ENCODE peak calls at places on chromosomes 16 and 17, in seven cellular contexts. P is iPS DF 19.7, L is T-helper 17 cell, J is sigmoid colon, T is GM13977, D is GM04504, G is nephron progenitor cell. W is an unnamed sample.

GRCh38 chr17:22707626-22708025 is 1015.3 kb downstream of the KCNJ18 start:
- DNase-seq in T (no peak), L (no peak), J (no peak), G (no peak), D (no peak), P (no peak), W (no peak)

GRCh38 chr17:1455291-1455747 is 713 bp downstream of the CRK start:
- DNase-seq in L (peak; percentile 20), J (peak; percentile 89), D (peak; percentile 58), G (peak; percentile 58), T (peak; percentile 60), P (no peak), W (peak; percentile 7)

GRCh38 chr17:29612404-29613370 is 10.0 kb downstream of the CORO6 start:
- DNase-seq in J (peak; percentile 61), D (no peak), T (no peak), G (no peak), P (no peak), L (no peak), W (no peak)

GRCh38 chr17:61989509-61989908 is 61.7 kb upstream of the INTS2 start:
- DNase-seq in G (no peak), T (no peak), P (no peak), J (no peak), D (no peak), L (no peak), W (no peak)

GRCh38 chr17:78859051-78859450 is 18.4 kb upstream of the USP36 start:
- DNase-seq in T (no peak), J (no peak), P (no peak), D (no peak), G (no peak), L (no peak), W (no peak)

GRCh38 chr16:58661199-58661830 is 23.3 kb downstream of the SLC38A7 start:
- DNase-seq in P (peak; percentile 40), T (peak; percentile 78), L (no peak), G (peak; percentile 29), J (no peak), D (peak; percentile 79), W (no peak)

GRCh38 chr17:2090210-2090641 is 35.3 kb downstream of the HIC1 start:
- DNase-seq in J (no peak), D (no peak), P (no peak), T (no peak), L (no peak), G (no peak), W (no peak)

GRCh38 chr17:48352630-48353029 is 77.4 kb downstream of the SKAP1 start:
- DNase-seq in G (no peak), J (no peak), D (no peak), T (no peak), L (no peak), P (no peak), W (no peak)

GRCh38 chr16:76946879-76947278 is 244.1 kb upstream of the MON1B start:
- DNase-seq in L (no peak), P (no peak), T (no peak), J (no peak), G (no peak), D (peak; percentile 54), W (no peak)

GRCh38 chr17:37718383-37719048 is 26.3 kb downstream of the HNF1B start:
- DNase-seq in T (no peak), P (no peak), J (no peak), D (no peak), L (no peak), G (no peak), W (no peak)

GRCh38 chr17:62859146-62859545 is 51.0 kb upstream of the MARCHF10 start:
- DNase-seq in P (no peak), L (no peak), J (no peak), T (no peak), D (no peak), G (no peak), W (no peak)

GRCh38 chr16:47731252-47731651 is 270.1 kb downstream of the PHKB start:
- DNase-seq in J (no peak), D (peak; percentile 47), L (no peak), T (no peak), P (no peak), G (no peak), W (no peak)

GRCh38 chr16:81723098-81723723 is 55.9 kb upstream of the PLCG2 start:
- DNase-seq in T (peak; percentile 71), D (no peak), L (no peak), J (no peak), G (peak; percentile 43), P (no peak), W (no peak)

GRCh38 chr16:68700120-68700519 is 37.0 kb upstream of the CDH1 start:
- DNase-seq in G (no peak), L (no peak), D (no peak), P (no peak), J (no peak), T (no peak), W (no peak)

W was measured in T follicular helper cell.